ENCODE peak calls at places on chromosome 4, in six cellular contexts. N is sciatic nerve, W is NT2/D1, S is right atrium auricular region, M is LHCN-M2, O is EL. I is an unnamed sample.

GRCh38 chr4:10008208-10009005 is 12.9 kb downstream of the SLC2A9 start:
- DNase-seq in N (no peak), W (no peak), S (no peak), M (peak), O (no peak), I (peak)

GRCh38 chr4:121155893-121156292 is 8.2 kb downstream of the TNIP3 start:
- DNase-seq in N (no peak), W (no peak), S (no peak), M (peak), O (peak), I (no peak)

GRCh38 chr4:141705048-141705746 is 68.8 kb downstream of the IL15 start:
- DNase-seq in N (no peak), W (no peak), S (no peak), M (no peak), O (no peak), I (no peak)

GRCh38 chr4:54092800-54093608 is 7.0 kb upstream of the GSX2 start:
- DNase-seq in N (no peak), W (no peak), S (no peak), M (no peak), O (no peak), I (no peak)

GRCh38 chr4:86223472-86223871 is 136.4 kb downstream of the MAPK10 start:
- DNase-seq in N (no peak), W (peak), S (no peak), M (peak), O (peak), I (no peak)

GRCh38 chr4:129323630-129324029 is 227.7 kb downstream of the C4orf33 start:
- DNase-seq in N (no peak), W (no peak), S (no peak), M (no peak), O (no peak), I (no peak)

GRCh38 chr4:7073526-7074390 is 5.9 kb upstream of the GRPEL1 start:
- DNase-seq in N (peak), W (peak), S (no peak), M (peak), O (peak), I (peak)

GRCh38 chr4:112604590-112604989 is 32.1 kb downstream of the ZGRF1 start:
- DNase-seq in N (no peak), W (peak), S (no peak), M (peak), O (peak), I (peak)

GRCh38 chr4:17368408-17368807 is 143.5 kb downstream of the QDPR start:
- DNase-seq in N (no peak), W (no peak), S (no peak), M (no peak), O (no peak), I (no peak)

GRCh38 chr4:3332498-3332897 is 39.7 kb downstream of the RGS12 start:
- DNase-seq in N (no peak), W (no peak), S (peak), M (no peak), O (no peak), I (no peak)

GRCh38 chr4:168536448-168536847 is 39.6 kb downstream of the PALLD start:
- DNase-seq in N (no peak), W (no peak), S (no peak), M (no peak), O (no peak), I (no peak)

GRCh38 chr4:173182403-173182802 is 13.8 kb downstream of the GALNT7 start:
- DNase-seq in N (no peak), W (no peak), S (no peak), M (peak), O (peak), I (no peak)

GRCh38 chr4:55592014-55592413 is at the start of gene PDCL2:
- DNase-seq in N (no peak), W (no peak), S (no peak), M (no peak), O (no peak), I (no peak)

GRCh38 chr4:182809417-182810102 is 107.6 kb downstream of the DCTD start:
- DNase-seq in N (no peak), W (no peak), S (no peak), M (no peak), O (no peak), I (no peak)

GRCh38 chr4:75995727-75996126 is 5.0 kb upstream of the SDAD1 start:
- DNase-seq in N (no peak), W (peak), S (no peak), M (peak), O (peak), I (peak)

GRCh38 chr4:5133933-5134594 is 82.8 kb downstream of the STK32B start:
- DNase-seq in N (no peak), W (peak), S (no peak), M (no peak), O (no peak), I (no peak)

GRCh38 chr4:48129307-48130014 is 4.6 kb downstream of the TXK start:
- DNase-seq in N (no peak), W (no peak), S (no peak), M (peak), O (peak), I (no peak)

GRCh38 chr4:148284526-148285193 is 157.6 kb downstream of the NR3C2 start:
- DNase-seq in N (no peak), W (no peak), S (no peak), M (peak), O (no peak), I (peak)

GRCh38 chr4:20255251-20255586 is 3.5 kb downstream of the SLIT2 start:
- DNase-seq in N (no peak), W (no peak), S (no peak), M (no peak), O (no peak), I (no peak)

GRCh38 chr4:74969507-74970474 is 36.9 kb downstream of the PARM1 start:
- DNase-seq in N (no peak), W (no peak), S (no peak), M (peak), O (no peak), I (no peak)

GRCh38 chr4:152536545-152537182 is 772 bp upstream of the FBXW7 start:
- DNase-seq in N (no peak), W (no peak), S (no peak), M (peak), O (peak), I (no peak)

GRCh38 chr4:138344064-138344463 is 101.9 kb upstream of the SLC7A11 start:
- DNase-seq in N (no peak), W (no peak), S (no peak), M (no peak), O (no peak), I (no peak)

GRCh38 chr4:182645511-182645910 is 271.7 kb downstream of the DCTD start:
- DNase-seq in N (no peak), W (no peak), S (no peak), M (peak), O (no peak), I (no peak)

I was measured in midbrain.